ENCODE peak calls at places on chromosomes 12 and 14, in eight cellular contexts. F, W, T, X, U, H, N and J are unnamed samples.

GRCh38 chr12:50224026-50224692 is 57.0 kb upstream of the CERS5 start:
- DNase-seq in F (peak), W (no peak), T (peak), X (peak), U (no peak), H (peak), N (peak), J (no peak)

GRCh38 chr12:76272292-76272691 is 75.9 kb downstream of the BBS10 start:
- DNase-seq in F (no peak), W (no peak), T (no peak), X (no peak), U (no peak), H (no peak), N (no peak), J (no peak)

GRCh38 chr14:55288439-55288838 is 17.2 kb downstream of the FBXO34 start:
- DNase-seq in F (no peak), W (no peak), T (no peak), X (no peak), U (no peak), H (no peak), N (no peak), J (no peak)

GRCh38 chr14:22819191-22819988 is 4.2 kb upstream of the SLC7A7 start:
- DNase-seq in F (peak), W (peak), T (no peak), X (peak), U (no peak), H (peak), N (no peak), J (no peak)

GRCh38 chr14:68795602-68796417 is 2.9 kb upstream of the ZFP36L1 start:
- DNase-seq in F (peak), W (peak), T (no peak), X (peak), U (peak), H (peak), N (peak), J (peak)

GRCh38 chr12:68746572-68747180 is 700 bp downstream of the SLC35E3 start:
- DNase-seq in F (peak), W (peak), T (no peak), X (peak), U (peak), H (peak), N (peak), J (peak)

GRCh38 chr12:32089156-32089950 is 17.3 kb upstream of the BICD1 start:
- DNase-seq in F (peak), W (no peak), T (no peak), X (no peak), U (no peak), H (peak), N (peak), J (no peak)

GRCh38 chr12:51533799-51534198 is 57.2 kb upstream of the SCN8A start:
- DNase-seq in F (no peak), W (peak), T (no peak), X (no peak), U (no peak), H (peak), N (no peak), J (no peak)

GRCh38 chr12:123132951-123133619 is 17.8 kb downstream of the PITPNM2 start:
- DNase-seq in F (no peak), W (no peak), T (no peak), X (no peak), U (no peak), H (no peak), N (no peak), J (no peak)

GRCh38 chr12:50185975-50186663 is 18.9 kb upstream of the CERS5 start:
- DNase-seq in F (peak), W (no peak), T (no peak), X (no peak), U (no peak), H (peak), N (no peak), J (no peak)

GRCh38 chr12:28795306-28795705 is 353.8 kb upstream of the FAR2 start:
- DNase-seq in F (peak), W (peak), T (no peak), X (no peak), U (no peak), H (peak), N (no peak), J (no peak)

GRCh38 chr14:99035712-99036593 is 236.0 kb downstream of the BCL11B start:
- DNase-seq in F (peak), W (peak), T (peak), X (peak), U (no peak), H (peak), N (peak), J (no peak)

GRCh38 chr14:31864937-31865855 is 211.9 kb upstream of the ARHGAP5 start:
- DNase-seq in F (peak), W (no peak), T (no peak), X (no peak), U (no peak), H (no peak), N (no peak), J (no peak)

GRCh38 chr12:91127296-91127695 is 16.0 kb upstream of the LUM start:
- DNase-seq in F (no peak), W (no peak), T (no peak), X (no peak), U (no peak), H (peak), N (no peak), J (no peak)

GRCh38 chr12:91129662-91130362 is 18.5 kb upstream of the LUM start:
- DNase-seq in F (no peak), W (no peak), T (no peak), X (no peak), U (no peak), H (no peak), N (no peak), J (no peak)

GRCh38 chr12:91126516-91126915 is 15.2 kb upstream of the LUM start:
- DNase-seq in F (no peak), W (no peak), T (no peak), X (no peak), U (no peak), H (peak), N (no peak), J (no peak)

GRCh38 chr12:91123236-91123635 is 11.9 kb upstream of the LUM start:
- DNase-seq in F (peak), W (no peak), T (no peak), X (no peak), U (no peak), H (no peak), N (no peak), J (no peak)

GRCh38 chr12:91127751-91128150 is 16.5 kb upstream of the LUM start:
- DNase-seq in F (peak), W (no peak), T (no peak), X (no peak), U (no peak), H (peak), N (no peak), J (no peak)
- H2AFZ ChIP-seq in F (no peak), W (no peak), T (peak), X (no peak), U (no peak), H (peak), N (no peak), J (no peak)

GRCh38 chr14:50785506-50786063 is 45.4 kb downstream of the NIN start:
- DNase-seq in F (no peak), W (no peak), T (no peak), X (no peak), U (no peak), H (no peak), N (peak), J (no peak)
- H2AFZ ChIP-seq in F (no peak), W (no peak), T (no peak), X (no peak), U (no peak), H (no peak), N (no peak), J (no peak)

DNA sequence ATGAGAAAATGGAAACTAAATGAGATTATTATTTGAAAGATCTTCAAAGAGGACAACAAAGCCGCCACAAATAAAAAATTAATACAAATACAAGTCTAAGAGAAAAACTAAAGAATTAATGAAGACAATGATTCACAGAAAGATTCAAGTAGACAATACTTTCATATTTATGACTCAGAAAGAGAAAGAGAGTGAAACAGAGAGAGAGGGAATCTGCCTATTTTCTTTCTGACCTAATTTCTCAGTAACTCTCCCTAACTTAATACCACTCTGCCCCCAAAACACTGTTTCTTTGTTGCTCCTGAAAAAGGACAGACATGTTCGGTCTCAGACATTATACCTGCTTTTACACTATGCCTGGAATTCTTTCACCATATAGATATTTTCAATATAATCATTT is 259.1 kb downstream of the SLC6A15 start:
- DNase-seq in F (no peak), W (no peak), T (no peak), X (no peak), U (no peak), H (peak), N (no peak), J (no peak)
- H2AFZ ChIP-seq in F (no peak), W (no peak), T (no peak), X (no peak), U (no peak), H (peak), N (no peak), J (no peak)

DNA sequence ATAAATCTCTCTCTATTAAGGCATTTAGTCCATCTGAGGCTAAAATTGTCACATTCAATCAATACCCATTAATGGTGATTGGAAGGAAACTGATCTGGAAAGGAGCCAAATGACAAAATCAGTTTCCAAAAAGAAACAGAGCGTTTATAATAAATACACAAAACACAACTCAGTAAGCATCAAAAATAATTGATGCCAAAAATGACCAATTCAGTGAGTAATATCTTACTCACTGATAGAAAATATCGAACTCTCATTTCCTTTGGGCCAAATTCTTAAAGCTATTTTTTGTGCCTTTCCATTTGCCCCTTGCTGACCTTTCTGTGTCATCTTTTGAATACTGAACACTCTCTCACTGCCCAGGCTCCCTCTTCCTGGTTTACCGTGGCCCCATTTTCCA is 22.4 kb upstream of the ATP2B1 start:
- DNase-seq in F (peak), W (peak), T (no peak), X (no peak), U (no peak), H (peak), N (no peak), J (no peak)
- H2AFZ ChIP-seq in F (peak), W (no peak), T (no peak), X (no peak), U (no peak), H (peak), N (no peak), J (no peak)

GRCh38 chr12:106903241-106903950 is 52.3 kb upstream of the TMEM263 start:
- DNase-seq in F (peak), W (peak), T (peak), X (peak), U (peak), H (peak), N (peak), J (peak)
- H2AFZ ChIP-seq in F (peak), W (peak), T (peak), X (peak), U (peak), H (peak), N (peak), J (no peak)

GRCh38 chr12:104448031-104448430 is 8.7 kb upstream of the CHST11 start:
- DNase-seq in F (no peak), W (no peak), T (no peak), X (peak), U (no peak), H (no peak), N (no peak), J (no peak)

GRCh38 chr12:104448475-104448874 is 8.3 kb upstream of the CHST11 start:
- DNase-seq in F (no peak), W (no peak), T (no peak), X (peak), U (no peak), H (no peak), N (no peak), J (no peak)

GRCh38 chr12:104450700-104451099 is 6.0 kb upstream of the CHST11 start:
- DNase-seq in F (no peak), W (no peak), T (no peak), X (no peak), U (no peak), H (no peak), N (no peak), J (no peak)

GRCh38 chr12:104443008-104443407 is 13.7 kb upstream of the CHST11 start:
- DNase-seq in F (no peak), W (no peak), T (no peak), X (no peak), U (no peak), H (no peak), N (no peak), J (no peak)

DNA sequence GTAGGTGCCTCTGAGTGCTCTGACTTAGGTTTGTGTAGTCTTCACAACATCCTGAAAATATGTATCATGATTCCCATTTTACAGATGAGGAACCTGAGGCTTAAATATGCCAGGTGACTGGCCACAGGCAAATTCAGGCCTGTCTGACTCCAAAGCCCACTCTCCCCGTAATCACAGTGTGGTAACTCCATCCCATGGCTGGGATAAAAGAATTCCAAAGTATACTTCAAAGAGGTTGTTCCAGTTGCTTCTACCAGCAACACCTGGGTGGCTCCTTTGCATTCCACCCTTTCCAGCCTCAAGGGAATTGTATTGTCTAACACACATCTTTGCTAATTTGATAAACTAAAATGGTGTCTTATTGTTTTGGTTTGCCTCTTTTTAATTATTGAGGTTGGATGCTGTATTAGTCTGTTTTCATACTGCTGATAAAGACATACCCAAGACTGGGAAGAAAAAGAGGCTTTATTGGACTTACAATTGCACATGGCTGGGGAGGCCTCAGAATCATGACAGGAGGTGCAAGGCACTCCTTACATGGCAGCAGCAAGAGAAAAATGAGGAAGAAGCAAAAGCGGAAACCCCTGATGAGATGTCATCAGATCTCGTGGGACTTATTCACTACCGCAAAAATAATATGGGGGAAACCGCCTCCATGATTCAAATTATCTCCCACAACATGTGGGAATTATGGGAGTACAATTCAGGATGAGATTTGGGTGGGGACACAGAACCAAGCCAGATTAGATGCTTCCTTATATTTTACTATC is 9.9 kb upstream of the CHST11 start:
- DNase-seq in F (no peak), W (no peak), T (no peak), X (peak), U (no peak), H (no peak), N (no peak), J (no peak)
- H2AFZ ChIP-seq in F (no peak), W (no peak), T (no peak), X (no peak), U (no peak), H (no peak), N (no peak), J (no peak)

GRCh38 chr14:79493081-79493652 is 718.1 kb downstream of the DIO2 start:
- DNase-seq in F (no peak), W (no peak), T (no peak), X (no peak), U (no peak), H (no peak), N (peak), J (no peak)
- H2AFZ ChIP-seq in F (no peak), W (no peak), T (no peak), X (no peak), U (no peak), H (no peak), N (no peak), J (no peak)

GRCh38 chr12:12357697-12358476 is 1.0 kb downstream of the BORCS5 start:
- DNase-seq in F (peak), W (no peak), T (no peak), X (no peak), U (no peak), H (peak), N (no peak), J (peak)

GRCh38 chr12:12358528-12358927 is 1.6 kb downstream of the BORCS5 start:
- DNase-seq in F (no peak), W (no peak), T (no peak), X (no peak), U (no peak), H (no peak), N (no peak), J (no peak)

GRCh38 chr12:12356886-12357696 is at the start of gene BORCS5:
- DNase-seq in F (peak), W (peak), T (peak), X (peak), U (peak), H (peak), N (peak), J (peak)

GRCh38 chr12:12353807-12354206 is 3.1 kb upstream of the BORCS5 start:
- DNase-seq in F (no peak), W (no peak), T (no peak), X (no peak), U (peak), H (no peak), N (no peak), J (no peak)

DNA sequence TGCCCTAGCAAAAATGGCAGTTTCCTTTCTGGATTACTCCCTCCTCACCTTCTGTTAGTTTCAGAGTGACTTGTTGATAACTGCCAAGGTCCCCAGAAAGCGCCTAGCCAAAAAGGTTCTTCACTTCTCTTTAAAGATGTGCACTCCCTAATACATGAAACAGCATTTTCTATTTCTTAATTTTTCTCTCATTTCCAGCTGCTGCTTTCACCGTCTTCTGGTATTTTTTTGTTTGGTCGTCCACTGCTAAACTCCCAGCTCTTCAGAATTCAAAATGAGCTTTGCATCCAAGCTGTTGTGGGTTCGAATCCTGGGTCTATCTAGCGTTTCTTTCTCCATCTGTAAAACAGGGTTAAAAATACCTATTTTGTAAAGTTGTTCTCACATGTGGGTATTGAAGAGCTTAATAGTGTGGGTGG is 402 bp upstream of the BORCS5 start:
- DNase-seq in F (no peak), W (no peak), T (no peak), X (no peak), U (no peak), H (no peak), N (no peak), J (no peak)
- H2AFZ ChIP-seq in F (peak), W (peak), T (peak), X (no peak), U (peak), H (peak), N (peak), J (peak)

GRCh38 chr14:37122288-37122687 is 50.1 kb downstream of the SLC25A21 start:
- DNase-seq in F (peak), W (peak), T (peak), X (no peak), U (no peak), H (peak), N (no peak), J (no peak)

GRCh38 chr14:37118673-37119366 is 53.6 kb downstream of the SLC25A21 start:
- DNase-seq in F (no peak), W (no peak), T (no peak), X (no peak), U (no peak), H (no peak), N (no peak), J (no peak)

GRCh38 chr14:37114559-37114958 is 57.8 kb downstream of the SLC25A21 start:
- DNase-seq in F (no peak), W (no peak), T (no peak), X (no peak), U (no peak), H (no peak), N (no peak), J (no peak)

GRCh38 chr14:37114039-37114438 is 58.4 kb downstream of the SLC25A21 start:
- DNase-seq in F (peak), W (no peak), T (no peak), X (no peak), U (no peak), H (peak), N (no peak), J (no peak)

GRCh38 chr14:37116933-37117844 is 55.2 kb downstream of the SLC25A21 start:
- DNase-seq in F (peak), W (peak), T (peak), X (no peak), U (no peak), H (peak), N (no peak), J (no peak)
- H2AFZ ChIP-seq in F (no peak), W (no peak), T (no peak), X (no peak), U (no peak), H (no peak), N (no peak), J (no peak)

GRCh38 chr14:61260939-61261776 is 20.0 kb downstream of the TMEM30B start:
- DNase-seq in F (peak), W (peak), T (peak), X (no peak), U (no peak), H (peak), N (no peak), J (no peak)
- H2AFZ ChIP-seq in F (no peak), W (no peak), T (peak), X (no peak), U (no peak), H (peak), N (peak), J (no peak)